ENCODE peak calls at places on chromosomes 11 and 22, in seven cellular contexts. One of them, this sample, is unnamed.

GRCh38 chr11:37657645-37658044 is 1059.6 kb upstream of the RAG2 start:
- DNase-seq in stimulated activated CD4-positive, alpha-beta T cell treated with anti-CD3 and anti-CD28 coated beads, Interleukin-1b, Interleukin-23, amount 100 ng/mL, for 1 hour: no peak
- DNase-seq in nephron progenitor cell: no peak
- DNase-seq in prostate gland: no peak
- DNase-seq in stromal cell of bone marrow: peak; percentile 23
- DNase-seq in iris pigment epithelial cell: peak; percentile 13
- DNase-seq in fibroblast of the conjunctiva: peak; percentile 0
- DNase-seq in this sample: no peak

GRCh38 chr11:44680982-44681597 is 45.7 kb upstream of the TSPAN18 start:
- DNase-seq in stimulated activated CD4-positive, alpha-beta T cell treated with anti-CD3 and anti-CD28 coated beads, Interleukin-1b, Interleukin-23, amount 100 ng/mL, for 1 hour: no peak
- DNase-seq in nephron progenitor cell: no peak
- DNase-seq in prostate gland: no peak
- DNase-seq in stromal cell of bone marrow: no peak
- DNase-seq in iris pigment epithelial cell: peak; percentile 10
- DNase-seq in fibroblast of the conjunctiva: no peak
- DNase-seq in this sample: peak; percentile 22

GRCh38 chr11:21771097-21771496 is 421.8 kb upstream of the ANO5 start:
- DNase-seq in stimulated activated CD4-positive, alpha-beta T cell treated with anti-CD3 and anti-CD28 coated beads, Interleukin-1b, Interleukin-23, amount 100 ng/mL, for 1 hour: no peak
- DNase-seq in nephron progenitor cell: no peak
- DNase-seq in prostate gland: no peak
- DNase-seq in stromal cell of bone marrow: no peak
- DNase-seq in iris pigment epithelial cell: no peak
- DNase-seq in fibroblast of the conjunctiva: no peak
- DNase-seq in this sample: no peak

GRCh38 chr11:11598243-11598642 is 23.6 kb downstream of the GALNT18 start:
- DNase-seq in stimulated activated CD4-positive, alpha-beta T cell treated with anti-CD3 and anti-CD28 coated beads, Interleukin-1b, Interleukin-23, amount 100 ng/mL, for 1 hour: no peak
- DNase-seq in nephron progenitor cell: no peak
- DNase-seq in prostate gland: no peak
- DNase-seq in stromal cell of bone marrow: no peak
- DNase-seq in iris pigment epithelial cell: no peak
- DNase-seq in fibroblast of the conjunctiva: no peak
- DNase-seq in this sample: no peak

GRCh38 chr11:106989056-106989455 is 29.2 kb downstream of the GUCY1A2 start:
- DNase-seq in stimulated activated CD4-positive, alpha-beta T cell treated with anti-CD3 and anti-CD28 coated beads, Interleukin-1b, Interleukin-23, amount 100 ng/mL, for 1 hour: no peak
- DNase-seq in nephron progenitor cell: no peak
- DNase-seq in prostate gland: no peak
- DNase-seq in stromal cell of bone marrow: no peak
- DNase-seq in iris pigment epithelial cell: peak; percentile 79
- DNase-seq in fibroblast of the conjunctiva: no peak
- DNase-seq in this sample: peak; percentile 74

GRCh38 chr11:128503231-128503991 is 83.9 kb downstream of the ETS1 start:
- DNase-seq in stimulated activated CD4-positive, alpha-beta T cell treated with anti-CD3 and anti-CD28 coated beads, Interleukin-1b, Interleukin-23, amount 100 ng/mL, for 1 hour: no peak
- DNase-seq in nephron progenitor cell: no peak
- DNase-seq in prostate gland: no peak
- DNase-seq in stromal cell of bone marrow: no peak
- DNase-seq in iris pigment epithelial cell: peak; percentile 93
- DNase-seq in fibroblast of the conjunctiva: peak; percentile 79
- DNase-seq in this sample: peak; percentile 96

GRCh38 chr11:63937713-63938480 is 905 bp upstream of the NAA40 start:
- DNase-seq in stimulated activated CD4-positive, alpha-beta T cell treated with anti-CD3 and anti-CD28 coated beads, Interleukin-1b, Interleukin-23, amount 100 ng/mL, for 1 hour: no peak
- DNase-seq in nephron progenitor cell: peak; percentile 36
- DNase-seq in prostate gland: no peak
- DNase-seq in stromal cell of bone marrow: no peak
- DNase-seq in iris pigment epithelial cell: no peak
- DNase-seq in fibroblast of the conjunctiva: no peak
- DNase-seq in this sample: no peak

GRCh38 chr11:72844356-72844755 is 30.1 kb downstream of the ATG16L2 start:
- DNase-seq in stimulated activated CD4-positive, alpha-beta T cell treated with anti-CD3 and anti-CD28 coated beads, Interleukin-1b, Interleukin-23, amount 100 ng/mL, for 1 hour: no peak
- DNase-seq in nephron progenitor cell: no peak
- DNase-seq in prostate gland: no peak
- DNase-seq in stromal cell of bone marrow: peak; percentile 77
- DNase-seq in iris pigment epithelial cell: peak; percentile 46
- DNase-seq in fibroblast of the conjunctiva: no peak
- DNase-seq in this sample: no peak

GRCh38 chr11:57158180-57158579 is 23.6 kb upstream of the LRRC55 start:
- DNase-seq in stimulated activated CD4-positive, alpha-beta T cell treated with anti-CD3 and anti-CD28 coated beads, Interleukin-1b, Interleukin-23, amount 100 ng/mL, for 1 hour: no peak
- DNase-seq in nephron progenitor cell: no peak
- DNase-seq in prostate gland: no peak
- DNase-seq in stromal cell of bone marrow: no peak
- DNase-seq in iris pigment epithelial cell: no peak
- DNase-seq in fibroblast of the conjunctiva: no peak
- DNase-seq in this sample: no peak

GRCh38 chr11:74321487-74322188 is 10.2 kb upstream of the P4HA3 start:
- DNase-seq in stimulated activated CD4-positive, alpha-beta T cell treated with anti-CD3 and anti-CD28 coated beads, Interleukin-1b, Interleukin-23, amount 100 ng/mL, for 1 hour: no peak
- DNase-seq in nephron progenitor cell: peak; percentile 18
- DNase-seq in prostate gland: no peak
- DNase-seq in stromal cell of bone marrow: peak; percentile 89
- DNase-seq in iris pigment epithelial cell: peak; percentile 62
- DNase-seq in fibroblast of the conjunctiva: no peak
- DNase-seq in this sample: peak; percentile 81

GRCh38 chr22:43812890-43813289 is 785 bp upstream of the EFCAB6 start:
- DNase-seq in stimulated activated CD4-positive, alpha-beta T cell treated with anti-CD3 and anti-CD28 coated beads, Interleukin-1b, Interleukin-23, amount 100 ng/mL, for 1 hour: no peak
- DNase-seq in nephron progenitor cell: no peak
- DNase-seq in prostate gland: no peak
- DNase-seq in stromal cell of bone marrow: no peak
- DNase-seq in iris pigment epithelial cell: no peak
- DNase-seq in fibroblast of the conjunctiva: no peak
- DNase-seq in this sample: no peak

GRCh38 chr22:37918580-37919274 is 12.6 kb downstream of the MICALL1 start:
- DNase-seq in stimulated activated CD4-positive, alpha-beta T cell treated with anti-CD3 and anti-CD28 coated beads, Interleukin-1b, Interleukin-23, amount 100 ng/mL, for 1 hour: no peak
- DNase-seq in nephron progenitor cell: peak; percentile 29
- DNase-seq in prostate gland: no peak
- DNase-seq in stromal cell of bone marrow: no peak
- DNase-seq in iris pigment epithelial cell: no peak
- DNase-seq in fibroblast of the conjunctiva: no peak
- DNase-seq in this sample: no peak

GRCh38 chr11:93570759-93571413 is 27.7 kb upstream of the SMCO4 start:
- DNase-seq in stimulated activated CD4-positive, alpha-beta T cell treated with anti-CD3 and anti-CD28 coated beads, Interleukin-1b, Interleukin-23, amount 100 ng/mL, for 1 hour: no peak
- DNase-seq in nephron progenitor cell: no peak
- DNase-seq in prostate gland: peak; percentile 10
- DNase-seq in stromal cell of bone marrow: peak; percentile 59
- DNase-seq in iris pigment epithelial cell: peak; percentile 74
- DNase-seq in fibroblast of the conjunctiva: peak; percentile 5
- DNase-seq in this sample: peak; percentile 80

GRCh38 chr11:134511255-134511654 is 99.2 kb upstream of the B3GAT1 start:
- DNase-seq in stimulated activated CD4-positive, alpha-beta T cell treated with anti-CD3 and anti-CD28 coated beads, Interleukin-1b, Interleukin-23, amount 100 ng/mL, for 1 hour: no peak
- DNase-seq in nephron progenitor cell: no peak
- DNase-seq in prostate gland: no peak
- DNase-seq in stromal cell of bone marrow: no peak
- DNase-seq in iris pigment epithelial cell: no peak
- DNase-seq in fibroblast of the conjunctiva: no peak
- DNase-seq in this sample: no peak

GRCh38 chr22:37898441-37899181 is 7.5 kb upstream of the MICALL1 start:
- DNase-seq in stimulated activated CD4-positive, alpha-beta T cell treated with anti-CD3 and anti-CD28 coated beads, Interleukin-1b, Interleukin-23, amount 100 ng/mL, for 1 hour: no peak
- DNase-seq in nephron progenitor cell: no peak
- DNase-seq in prostate gland: peak; percentile 81
- DNase-seq in stromal cell of bone marrow: no peak
- DNase-seq in iris pigment epithelial cell: no peak
- DNase-seq in fibroblast of the conjunctiva: no peak
- DNase-seq in this sample: no peak

GRCh38 chr11:45755281-45755859 is 49.6 kb upstream of the SLC35C1 start:
- DNase-seq in stimulated activated CD4-positive, alpha-beta T cell treated with anti-CD3 and anti-CD28 coated beads, Interleukin-1b, Interleukin-23, amount 100 ng/mL, for 1 hour: no peak
- DNase-seq in nephron progenitor cell: no peak
- DNase-seq in prostate gland: no peak
- DNase-seq in stromal cell of bone marrow: no peak
- DNase-seq in iris pigment epithelial cell: no peak
- DNase-seq in fibroblast of the conjunctiva: no peak
- DNase-seq in this sample: no peak

GRCh38 chr22:25704701-25705100 is 37.3 kb upstream of the MYO18B start:
- DNase-seq in stimulated activated CD4-positive, alpha-beta T cell treated with anti-CD3 and anti-CD28 coated beads, Interleukin-1b, Interleukin-23, amount 100 ng/mL, for 1 hour: no peak
- DNase-seq in nephron progenitor cell: no peak
- DNase-seq in prostate gland: no peak
- DNase-seq in stromal cell of bone marrow: no peak
- DNase-seq in iris pigment epithelial cell: no peak
- DNase-seq in fibroblast of the conjunctiva: no peak
- DNase-seq in this sample: no peak

GRCh38 chr11:43376594-43376993 is 17.9 kb downstream of the TTC17 start:
- DNase-seq in stimulated activated CD4-positive, alpha-beta T cell treated with anti-CD3 and anti-CD28 coated beads, Interleukin-1b, Interleukin-23, amount 100 ng/mL, for 1 hour: no peak
- DNase-seq in nephron progenitor cell: no peak
- DNase-seq in prostate gland: no peak
- DNase-seq in stromal cell of bone marrow: peak; percentile 57
- DNase-seq in iris pigment epithelial cell: peak; percentile 93
- DNase-seq in fibroblast of the conjunctiva: peak; percentile 39
- DNase-seq in this sample: peak; percentile 94

GRCh38 chr11:119483881-119484371 is 61.0 kb upstream of the THY1 start:
- DNase-seq in stimulated activated CD4-positive, alpha-beta T cell treated with anti-CD3 and anti-CD28 coated beads, Interleukin-1b, Interleukin-23, amount 100 ng/mL, for 1 hour: no peak
- DNase-seq in nephron progenitor cell: no peak
- DNase-seq in prostate gland: no peak
- DNase-seq in stromal cell of bone marrow: no peak
- DNase-seq in iris pigment epithelial cell: no peak
- DNase-seq in fibroblast of the conjunctiva: no peak
- DNase-seq in this sample: no peak

GRCh38 chr22:49934144-49934890 is 15.9 kb downstream of the CRELD2 start:
- DNase-seq in stimulated activated CD4-positive, alpha-beta T cell treated with anti-CD3 and anti-CD28 coated beads, Interleukin-1b, Interleukin-23, amount 100 ng/mL, for 1 hour: no peak
- DNase-seq in nephron progenitor cell: no peak
- DNase-seq in prostate gland: peak; percentile 71
- DNase-seq in stromal cell of bone marrow: no peak
- DNase-seq in iris pigment epithelial cell: peak; percentile 37
- DNase-seq in fibroblast of the conjunctiva: no peak
- DNase-seq in this sample: peak; percentile 62

GRCh38 chr11:33912405-33913361 is 20.8 kb upstream of the LMO2 start:
- DNase-seq in stimulated activated CD4-positive, alpha-beta T cell treated with anti-CD3 and anti-CD28 coated beads, Interleukin-1b, Interleukin-23, amount 100 ng/mL, for 1 hour: no peak
- DNase-seq in nephron progenitor cell: no peak
- DNase-seq in prostate gland: no peak
- DNase-seq in stromal cell of bone marrow: peak; percentile 77
- DNase-seq in iris pigment epithelial cell: peak; percentile 97
- DNase-seq in fibroblast of the conjunctiva: peak; percentile 84
- DNase-seq in this sample: peak; percentile 96

GRCh38 chr11:96741068-96741467 is 351.3 kb downstream of the JRKL start:
- DNase-seq in stimulated activated CD4-positive, alpha-beta T cell treated with anti-CD3 and anti-CD28 coated beads, Interleukin-1b, Interleukin-23, amount 100 ng/mL, for 1 hour: no peak
- DNase-seq in nephron progenitor cell: no peak
- DNase-seq in prostate gland: no peak
- DNase-seq in stromal cell of bone marrow: peak; percentile 13
- DNase-seq in iris pigment epithelial cell: peak; percentile 43
- DNase-seq in fibroblast of the conjunctiva: no peak
- DNase-seq in this sample: peak; percentile 61

GRCh38 chr22:20156611-20157415 is 6.0 kb upstream of the CCDC188 start:
- DNase-seq in stimulated activated CD4-positive, alpha-beta T cell treated with anti-CD3 and anti-CD28 coated beads, Interleukin-1b, Interleukin-23, amount 100 ng/mL, for 1 hour: peak; percentile 92
- DNase-seq in nephron progenitor cell: peak; percentile 97
- DNase-seq in prostate gland: peak; percentile 83
- DNase-seq in stromal cell of bone marrow: peak; percentile 9
- DNase-seq in iris pigment epithelial cell: peak; percentile 72
- DNase-seq in fibroblast of the conjunctiva: peak; percentile 63
- DNase-seq in this sample: peak; percentile 53

GRCh38 chr11:35035894-35036408 is 103.0 kb upstream of the CD44 start:
- DNase-seq in stimulated activated CD4-positive, alpha-beta T cell treated with anti-CD3 and anti-CD28 coated beads, Interleukin-1b, Interleukin-23, amount 100 ng/mL, for 1 hour: no peak
- DNase-seq in nephron progenitor cell: no peak
- DNase-seq in prostate gland: no peak
- DNase-seq in stromal cell of bone marrow: peak; percentile 98
- DNase-seq in iris pigment epithelial cell: peak; percentile 96
- DNase-seq in fibroblast of the conjunctiva: peak; percentile 82
- DNase-seq in this sample: peak; percentile 94

GRCh38 chr11:110759972-110760381 is 47.7 kb upstream of the ARHGAP20 start:
- DNase-seq in stimulated activated CD4-positive, alpha-beta T cell treated with anti-CD3 and anti-CD28 coated beads, Interleukin-1b, Interleukin-23, amount 100 ng/mL, for 1 hour: no peak
- DNase-seq in nephron progenitor cell: no peak
- DNase-seq in prostate gland: no peak
- DNase-seq in stromal cell of bone marrow: no peak
- DNase-seq in iris pigment epithelial cell: peak; percentile 90
- DNase-seq in fibroblast of the conjunctiva: peak; percentile 65
- DNase-seq in this sample: peak; percentile 34

GRCh38 chr11:94330789-94331188 is 26.4 kb downstream of the IZUMO1R start:
- DNase-seq in stimulated activated CD4-positive, alpha-beta T cell treated with anti-CD3 and anti-CD28 coated beads, Interleukin-1b, Interleukin-23, amount 100 ng/mL, for 1 hour: no peak
- DNase-seq in nephron progenitor cell: no peak
- DNase-seq in prostate gland: no peak
- DNase-seq in stromal cell of bone marrow: no peak
- DNase-seq in iris pigment epithelial cell: no peak
- DNase-seq in fibroblast of the conjunctiva: no peak
- DNase-seq in this sample: peak; percentile 20

GRCh38 chr11:11290354-11290753 is 62.7 kb downstream of the CSNK2A3 start:
- DNase-seq in stimulated activated CD4-positive, alpha-beta T cell treated with anti-CD3 and anti-CD28 coated beads, Interleukin-1b, Interleukin-23, amount 100 ng/mL, for 1 hour: no peak
- DNase-seq in nephron progenitor cell: no peak
- DNase-seq in prostate gland: no peak
- DNase-seq in stromal cell of bone marrow: no peak
- DNase-seq in iris pigment epithelial cell: no peak
- DNase-seq in fibroblast of the conjunctiva: no peak
- DNase-seq in this sample: no peak

This sample was measured in GM23248.